ENCODE peak calls at places on chromosomes 11 and 22, in eight cellular contexts. One of them, this sample, is unnamed.

GRCh38 chr11:123973816-123974215 is 3.8 kb downstream of the OR10S1 start:
- DNase-seq in AG04450: no peak
- DNase-seq in substantia nigra: no peak
- DNase-seq in stimulated activated CD8-positive, alpha-beta memory T cell treated with anti-CD3 and anti-CD28 coated beads, Interleukin-15, amount 100 ng/mL, for 4 hours: no peak
- DNase-seq in lung microvascular endothelial cell: peak
- DNase-seq in heart right ventricle: no peak
- DNase-seq in stimulated activated CD4-positive, alpha-beta T cell treated with anti-CD3 and anti-CD28 coated beads, Interleukin-15, amount 100 ng/mL, for 24 hours: no peak
- DNase-seq in astrocyte: peak
- DNase-seq in this sample: no peak

GRCh38 chr11:42544726-42545125 is 767.1 kb upstream of the API5 start:
- DNase-seq in lung microvascular endothelial cell: no peak
- DNase-seq in AG04450: no peak
- DNase-seq in astrocyte: no peak
- DNase-seq in heart right ventricle: no peak
- DNase-seq in substantia nigra: no peak
- DNase-seq in stimulated activated CD4-positive, alpha-beta T cell treated with anti-CD3 and anti-CD28 coated beads, Interleukin-15, amount 100 ng/mL, for 24 hours: no peak
- DNase-seq in stimulated activated CD8-positive, alpha-beta memory T cell treated with anti-CD3 and anti-CD28 coated beads, Interleukin-15, amount 100 ng/mL, for 4 hours: no peak
- DNase-seq in this sample: no peak

GRCh38 chr11:113241190-113242051 is 73.0 kb upstream of the TTC12 start:
- DNase-seq in stimulated activated CD4-positive, alpha-beta T cell treated with anti-CD3 and anti-CD28 coated beads, Interleukin-15, amount 100 ng/mL, for 24 hours: no peak
- DNase-seq in AG04450: no peak
- DNase-seq in lung microvascular endothelial cell: no peak
- DNase-seq in heart right ventricle: no peak
- DNase-seq in substantia nigra: no peak
- DNase-seq in astrocyte: no peak
- DNase-seq in stimulated activated CD8-positive, alpha-beta memory T cell treated with anti-CD3 and anti-CD28 coated beads, Interleukin-15, amount 100 ng/mL, for 4 hours: no peak
- DNase-seq in this sample: no peak

GRCh38 chr11:107780136-107780535 is 68.3 kb upstream of the SLN start:
- DNase-seq in stimulated activated CD4-positive, alpha-beta T cell treated with anti-CD3 and anti-CD28 coated beads, Interleukin-15, amount 100 ng/mL, for 24 hours: no peak
- DNase-seq in stimulated activated CD8-positive, alpha-beta memory T cell treated with anti-CD3 and anti-CD28 coated beads, Interleukin-15, amount 100 ng/mL, for 4 hours: no peak
- DNase-seq in heart right ventricle: no peak
- DNase-seq in substantia nigra: no peak
- DNase-seq in lung microvascular endothelial cell: no peak
- DNase-seq in AG04450: no peak
- DNase-seq in astrocyte: no peak
- DNase-seq in this sample: no peak

GRCh38 chr22:36954251-36955014 is 41.0 kb downstream of the CSF2RB start:
- DNase-seq in stimulated activated CD4-positive, alpha-beta T cell treated with anti-CD3 and anti-CD28 coated beads, Interleukin-15, amount 100 ng/mL, for 24 hours: no peak
- DNase-seq in lung microvascular endothelial cell: no peak
- DNase-seq in AG04450: no peak
- DNase-seq in heart right ventricle: no peak
- DNase-seq in astrocyte: no peak
- DNase-seq in stimulated activated CD8-positive, alpha-beta memory T cell treated with anti-CD3 and anti-CD28 coated beads, Interleukin-15, amount 100 ng/mL, for 4 hours: no peak
- DNase-seq in substantia nigra: no peak
- DNase-seq in this sample: no peak

GRCh38 chr11:10906521-10906920 is 48.7 kb upstream of the ZBED5 start:
- DNase-seq in substantia nigra: no peak
- DNase-seq in astrocyte: peak
- DNase-seq in stimulated activated CD8-positive, alpha-beta memory T cell treated with anti-CD3 and anti-CD28 coated beads, Interleukin-15, amount 100 ng/mL, for 4 hours: no peak
- DNase-seq in stimulated activated CD4-positive, alpha-beta T cell treated with anti-CD3 and anti-CD28 coated beads, Interleukin-15, amount 100 ng/mL, for 24 hours: no peak
- DNase-seq in AG04450: no peak
- DNase-seq in heart right ventricle: no peak
- DNase-seq in lung microvascular endothelial cell: peak
- DNase-seq in this sample: no peak

GRCh38 chr22:31917227-31917921 is 27.0 kb upstream of the YWHAH start:
- DNase-seq in lung microvascular endothelial cell: no peak
- DNase-seq in AG04450: no peak
- DNase-seq in stimulated activated CD8-positive, alpha-beta memory T cell treated with anti-CD3 and anti-CD28 coated beads, Interleukin-15, amount 100 ng/mL, for 4 hours: no peak
- DNase-seq in astrocyte: no peak
- DNase-seq in heart right ventricle: no peak
- DNase-seq in substantia nigra: no peak
- DNase-seq in stimulated activated CD4-positive, alpha-beta T cell treated with anti-CD3 and anti-CD28 coated beads, Interleukin-15, amount 100 ng/mL, for 24 hours: peak
- DNase-seq in this sample: no peak

GRCh38 chr11:126026579-126026978 is 36.1 kb downstream of the CDON start:
- DNase-seq in stimulated activated CD4-positive, alpha-beta T cell treated with anti-CD3 and anti-CD28 coated beads, Interleukin-15, amount 100 ng/mL, for 24 hours: no peak
- DNase-seq in astrocyte: no peak
- DNase-seq in substantia nigra: no peak
- DNase-seq in AG04450: no peak
- DNase-seq in stimulated activated CD8-positive, alpha-beta memory T cell treated with anti-CD3 and anti-CD28 coated beads, Interleukin-15, amount 100 ng/mL, for 4 hours: no peak
- DNase-seq in heart right ventricle: no peak
- DNase-seq in lung microvascular endothelial cell: no peak
- DNase-seq in this sample: no peak

GRCh38 chr11:67489203-67489859 is 6.5 kb downstream of the AIP start:
- DNase-seq in stimulated activated CD8-positive, alpha-beta memory T cell treated with anti-CD3 and anti-CD28 coated beads, Interleukin-15, amount 100 ng/mL, for 4 hours: no peak
- DNase-seq in AG04450: no peak
- DNase-seq in stimulated activated CD4-positive, alpha-beta T cell treated with anti-CD3 and anti-CD28 coated beads, Interleukin-15, amount 100 ng/mL, for 24 hours: no peak
- DNase-seq in heart right ventricle: no peak
- DNase-seq in lung microvascular endothelial cell: no peak
- DNase-seq in astrocyte: no peak
- DNase-seq in substantia nigra: no peak
- DNase-seq in this sample: no peak

GRCh38 chr11:10975287-10975721 is 117.5 kb upstream of the ZBED5 start:
- DNase-seq in astrocyte: peak
- DNase-seq in lung microvascular endothelial cell: no peak
- DNase-seq in AG04450: no peak
- DNase-seq in substantia nigra: no peak
- DNase-seq in stimulated activated CD4-positive, alpha-beta T cell treated with anti-CD3 and anti-CD28 coated beads, Interleukin-15, amount 100 ng/mL, for 24 hours: no peak
- DNase-seq in stimulated activated CD8-positive, alpha-beta memory T cell treated with anti-CD3 and anti-CD28 coated beads, Interleukin-15, amount 100 ng/mL, for 4 hours: no peak
- DNase-seq in heart right ventricle: no peak
- DNase-seq in this sample: no peak

GRCh38 chr22:41919357-41920224 is 4.7 kb upstream of the SHISA8 start:
- DNase-seq in stimulated activated CD8-positive, alpha-beta memory T cell treated with anti-CD3 and anti-CD28 coated beads, Interleukin-15, amount 100 ng/mL, for 4 hours: peak
- DNase-seq in heart right ventricle: peak
- DNase-seq in AG04450: no peak
- DNase-seq in astrocyte: no peak
- DNase-seq in stimulated activated CD4-positive, alpha-beta T cell treated with anti-CD3 and anti-CD28 coated beads, Interleukin-15, amount 100 ng/mL, for 24 hours: peak
- DNase-seq in substantia nigra: no peak
- DNase-seq in lung microvascular endothelial cell: no peak
- DNase-seq in this sample: no peak

GRCh38 chr11:75536786-75537629 is 11.3 kb upstream of the GDPD5 start:
- DNase-seq in heart right ventricle: no peak
- DNase-seq in substantia nigra: no peak
- DNase-seq in AG04450: no peak
- DNase-seq in lung microvascular endothelial cell: peak
- DNase-seq in stimulated activated CD8-positive, alpha-beta memory T cell treated with anti-CD3 and anti-CD28 coated beads, Interleukin-15, amount 100 ng/mL, for 4 hours: peak
- DNase-seq in stimulated activated CD4-positive, alpha-beta T cell treated with anti-CD3 and anti-CD28 coated beads, Interleukin-15, amount 100 ng/mL, for 24 hours: peak
- DNase-seq in astrocyte: peak
- DNase-seq in this sample: no peak

GRCh38 chr22:25482091-25482760 is 82.2 kb upstream of the GRK3 start:
- DNase-seq in AG04450: no peak
- DNase-seq in stimulated activated CD8-positive, alpha-beta memory T cell treated with anti-CD3 and anti-CD28 coated beads, Interleukin-15, amount 100 ng/mL, for 4 hours: no peak
- DNase-seq in heart right ventricle: no peak
- DNase-seq in stimulated activated CD4-positive, alpha-beta T cell treated with anti-CD3 and anti-CD28 coated beads, Interleukin-15, amount 100 ng/mL, for 24 hours: no peak
- DNase-seq in astrocyte: no peak
- DNase-seq in lung microvascular endothelial cell: no peak
- DNase-seq in substantia nigra: no peak
- DNase-seq in this sample: no peak

GRCh38 chr11:83449338-83449913 is 163.3 kb upstream of the CCDC90B start:
- DNase-seq in stimulated activated CD4-positive, alpha-beta T cell treated with anti-CD3 and anti-CD28 coated beads, Interleukin-15, amount 100 ng/mL, for 24 hours: no peak
- DNase-seq in heart right ventricle: no peak
- DNase-seq in stimulated activated CD8-positive, alpha-beta memory T cell treated with anti-CD3 and anti-CD28 coated beads, Interleukin-15, amount 100 ng/mL, for 4 hours: no peak
- DNase-seq in lung microvascular endothelial cell: no peak
- DNase-seq in substantia nigra: no peak
- DNase-seq in astrocyte: no peak
- DNase-seq in AG04450: no peak
- DNase-seq in this sample: no peak

GRCh38 chr11:118051611-118052461 is 25.0 kb upstream of the TMPRSS4 start:
- DNase-seq in heart right ventricle: no peak
- DNase-seq in stimulated activated CD8-positive, alpha-beta memory T cell treated with anti-CD3 and anti-CD28 coated beads, Interleukin-15, amount 100 ng/mL, for 4 hours: peak
- DNase-seq in lung microvascular endothelial cell: no peak
- DNase-seq in astrocyte: no peak
- DNase-seq in stimulated activated CD4-positive, alpha-beta T cell treated with anti-CD3 and anti-CD28 coated beads, Interleukin-15, amount 100 ng/mL, for 24 hours: peak
- DNase-seq in substantia nigra: no peak
- DNase-seq in AG04450: no peak
- DNase-seq in this sample: no peak

GRCh38 chr11:35144811-35145210 is 5.8 kb downstream of the CD44 start:
- DNase-seq in astrocyte: peak
- DNase-seq in heart right ventricle: no peak
- DNase-seq in lung microvascular endothelial cell: no peak
- DNase-seq in substantia nigra: no peak
- DNase-seq in stimulated activated CD4-positive, alpha-beta T cell treated with anti-CD3 and anti-CD28 coated beads, Interleukin-15, amount 100 ng/mL, for 24 hours: no peak
- DNase-seq in AG04450: no peak
- DNase-seq in stimulated activated CD8-positive, alpha-beta memory T cell treated with anti-CD3 and anti-CD28 coated beads, Interleukin-15, amount 100 ng/mL, for 4 hours: no peak
- DNase-seq in this sample: no peak

GRCh38 chr11:43504316-43504950 is 145.7 kb downstream of the TTC17 start:
- DNase-seq in heart right ventricle: no peak
- DNase-seq in stimulated activated CD8-positive, alpha-beta memory T cell treated with anti-CD3 and anti-CD28 coated beads, Interleukin-15, amount 100 ng/mL, for 4 hours: no peak
- DNase-seq in lung microvascular endothelial cell: peak
- DNase-seq in stimulated activated CD4-positive, alpha-beta T cell treated with anti-CD3 and anti-CD28 coated beads, Interleukin-15, amount 100 ng/mL, for 24 hours: no peak
- DNase-seq in astrocyte: no peak
- DNase-seq in substantia nigra: no peak
- DNase-seq in AG04450: no peak
- DNase-seq in this sample: no peak

GRCh38 chr22:29258407-29259252 is 9.2 kb downstream of the RHBDD3 start:
- DNase-seq in lung microvascular endothelial cell: no peak
- DNase-seq in AG04450: no peak
- DNase-seq in heart right ventricle: no peak
- DNase-seq in astrocyte: no peak
- DNase-seq in substantia nigra: no peak
- DNase-seq in stimulated activated CD4-positive, alpha-beta T cell treated with anti-CD3 and anti-CD28 coated beads, Interleukin-15, amount 100 ng/mL, for 24 hours: no peak
- DNase-seq in stimulated activated CD8-positive, alpha-beta memory T cell treated with anti-CD3 and anti-CD28 coated beads, Interleukin-15, amount 100 ng/mL, for 4 hours: no peak
- DNase-seq in this sample: no peak

GRCh38 chr22:50723991-50724390 is 14.0 kb upstream of the ACR start:
- DNase-seq in substantia nigra: no peak
- DNase-seq in astrocyte: no peak
- DNase-seq in stimulated activated CD8-positive, alpha-beta memory T cell treated with anti-CD3 and anti-CD28 coated beads, Interleukin-15, amount 100 ng/mL, for 4 hours: no peak
- DNase-seq in AG04450: no peak
- DNase-seq in stimulated activated CD4-positive, alpha-beta T cell treated with anti-CD3 and anti-CD28 coated beads, Interleukin-15, amount 100 ng/mL, for 24 hours: no peak
- DNase-seq in heart right ventricle: no peak
- DNase-seq in lung microvascular endothelial cell: no peak
- DNase-seq in this sample: no peak

GRCh38 chr11:84648413-84648812 is 978.7 kb downstream of the DLG2 start:
- DNase-seq in heart right ventricle: no peak
- DNase-seq in substantia nigra: no peak
- DNase-seq in AG04450: no peak
- DNase-seq in stimulated activated CD4-positive, alpha-beta T cell treated with anti-CD3 and anti-CD28 coated beads, Interleukin-15, amount 100 ng/mL, for 24 hours: no peak
- DNase-seq in astrocyte: no peak
- DNase-seq in stimulated activated CD8-positive, alpha-beta memory T cell treated with anti-CD3 and anti-CD28 coated beads, Interleukin-15, amount 100 ng/mL, for 4 hours: no peak
- DNase-seq in lung microvascular endothelial cell: no peak
- DNase-seq in this sample: no peak